ENCODE peak calls at places on chromosomes 7 and 10, in six cellular contexts. K is neuronal stem cell, H is mesenchymal stem cell, L is H9, Z is IMR-90, V is H1. E is an unnamed sample. For H3K4me1, the result is how much of the 10 kb centered on the place peaks cover.

GRCh38 chr10:43304687-43305333 is 37.9 kb upstream of the RASGEF1A start:
- DNase-seq in K (peak), H (peak), L (peak), Z (peak), V (peak), E (peak)

GRCh38 chr7:157693071-157693520 is 356.3 kb downstream of the DNAJB6 start:
- DNase-seq in K (peak), H (no peak), L (peak), Z (no peak), V (no peak), E (no peak)

GRCh38 chr7:103574536-103574935 is 128.5 kb upstream of the SLC26A5 start:
- DNase-seq in K (no peak), H (no peak), L (no peak), Z (no peak), V (no peak), E (no peak)

GRCh38 chr7:129222064-129222463 is 2.8 kb upstream of the AHCYL2 start:
- DNase-seq in K (no peak), H (no peak), L (no peak), Z (no peak), V (no peak), E (no peak)

GRCh38 chr7:74399006-74399405 is 54.7 kb upstream of the GTF2IRD1 start:
- DNase-seq in K (no peak), H (no peak), L (no peak), Z (no peak), V (no peak), E (no peak)

GRCh38 chr10:60497364-60497763 is 107.7 kb upstream of the ANK3 start:
- DNase-seq in K (no peak), H (no peak), L (no peak), Z (no peak), V (no peak), E (no peak)

GRCh38 chr10:58219875-58220274 is 47.8 kb downstream of the IPMK start:
- DNase-seq in K (no peak), H (no peak), L (no peak), Z (no peak), V (no peak), E (no peak)

GRCh38 chr10:33795529-33795928 is 461.1 kb upstream of the NRP1 start:
- DNase-seq in K (no peak), H (no peak), L (no peak), Z (no peak), V (no peak), E (no peak)

GRCh38 chr7:26857534-26858228 is 6.7 kb downstream of the SKAP2 start:
- DNase-seq in K (peak), H (peak), L (peak), Z (peak), V (peak), E (peak)

GRCh38 chr10:42753507-42754154 is 29.0 kb upstream of the BMS1 start:
- DNase-seq in K (peak), H (no peak), L (no peak), Z (no peak), V (no peak), E (no peak)

GRCh38 chr10:126468876-126469643 is 80.8 kb upstream of the ADAM12 start:
- DNase-seq in K (no peak), H (peak), L (no peak), Z (no peak), V (no peak), E (no peak)

GRCh38 chr10:126474031-126474430 is 85.8 kb upstream of the ADAM12 start:
- DNase-seq in K (no peak), H (no peak), L (no peak), Z (no peak), V (no peak), E (no peak)

GRCh38 chr10:126468467-126468866 is 80.2 kb upstream of the ADAM12 start:
- DNase-seq in K (no peak), H (no peak), L (no peak), Z (no peak), V (peak), E (no peak)

GRCh38 chr10:126465771-126466170 is 77.5 kb upstream of the ADAM12 start:
- DNase-seq in K (no peak), H (no peak), L (no peak), Z (no peak), V (no peak), E (no peak)

DNA sequence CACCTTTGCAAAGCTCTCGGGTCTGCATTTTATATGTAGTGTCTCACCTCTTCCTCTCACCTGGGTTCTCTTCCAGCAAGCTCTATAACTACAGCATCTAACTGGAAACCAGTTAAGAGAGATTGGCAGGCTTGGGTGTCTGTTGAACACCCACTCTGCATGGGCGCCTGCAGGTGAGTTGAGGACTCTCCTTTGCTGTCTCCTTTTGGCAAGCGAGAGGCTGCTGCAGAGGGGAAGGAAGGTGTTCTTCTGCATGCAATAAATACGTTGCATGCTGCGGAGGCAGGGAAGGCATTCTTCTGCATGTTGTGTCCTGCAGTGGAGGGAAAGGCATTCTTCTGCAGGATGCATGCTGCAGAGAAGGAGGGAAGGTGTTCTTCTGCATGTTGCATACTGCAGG is 81.4 kb upstream of the ADAM12 start:
- DNase-seq in K (no peak), H (no peak), L (no peak), Z (no peak), V (peak), E (no peak)
- H2BK15ac ChIP-seq in K (no peak), H (no peak), L (no peak), Z (no peak), V (no peak), E (no peak)

GRCh38 chr7:155450828-155451521 is 7.0 kb upstream of the EN2 start:
- DNase-seq in K (no peak), H (no peak), L (no peak), Z (no peak), V (peak), E (peak)
- H3K4me1 ChIP-seq in K (under half), H (under half), L (under half), Z (under half), V (under half), E (under half)

GRCh38 chr10:110029448-110029847 is 21.7 kb downstream of the ADD3 start:
- DNase-seq in K (no peak), H (no peak), L (no peak), Z (peak), V (no peak), E (no peak)
- H3K27ac ChIP-seq in K (no peak), H (no peak), L (no peak), Z (no peak), V (no peak), E (no peak)

DNA sequence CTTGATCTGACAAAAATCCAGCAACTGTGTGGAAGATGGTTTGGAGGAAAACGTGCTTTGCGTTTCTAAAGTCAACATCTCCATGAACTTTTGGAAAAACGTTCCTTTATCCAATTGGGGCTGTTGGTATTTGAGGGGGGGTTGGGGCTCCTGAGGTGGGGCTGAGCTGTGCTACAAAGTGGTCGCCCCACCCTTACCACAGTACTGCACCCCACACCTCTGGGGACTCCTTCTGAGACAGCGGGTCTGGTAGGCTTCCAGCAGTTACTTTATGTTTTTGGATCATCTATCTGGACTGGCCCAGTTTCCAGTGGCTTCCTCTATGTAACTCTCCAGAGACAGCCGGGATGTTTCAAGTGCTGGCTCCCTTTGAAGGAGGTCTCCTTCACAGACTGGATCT is 40.4 kb upstream of the CAMK1D start:
- DNase-seq in K (no peak), H (no peak), L (no peak), Z (no peak), V (no peak), E (no peak)
- H2BK15ac ChIP-seq in K (no peak), H (no peak), L (no peak), Z (no peak), V (no peak), E (no peak)

DNA sequence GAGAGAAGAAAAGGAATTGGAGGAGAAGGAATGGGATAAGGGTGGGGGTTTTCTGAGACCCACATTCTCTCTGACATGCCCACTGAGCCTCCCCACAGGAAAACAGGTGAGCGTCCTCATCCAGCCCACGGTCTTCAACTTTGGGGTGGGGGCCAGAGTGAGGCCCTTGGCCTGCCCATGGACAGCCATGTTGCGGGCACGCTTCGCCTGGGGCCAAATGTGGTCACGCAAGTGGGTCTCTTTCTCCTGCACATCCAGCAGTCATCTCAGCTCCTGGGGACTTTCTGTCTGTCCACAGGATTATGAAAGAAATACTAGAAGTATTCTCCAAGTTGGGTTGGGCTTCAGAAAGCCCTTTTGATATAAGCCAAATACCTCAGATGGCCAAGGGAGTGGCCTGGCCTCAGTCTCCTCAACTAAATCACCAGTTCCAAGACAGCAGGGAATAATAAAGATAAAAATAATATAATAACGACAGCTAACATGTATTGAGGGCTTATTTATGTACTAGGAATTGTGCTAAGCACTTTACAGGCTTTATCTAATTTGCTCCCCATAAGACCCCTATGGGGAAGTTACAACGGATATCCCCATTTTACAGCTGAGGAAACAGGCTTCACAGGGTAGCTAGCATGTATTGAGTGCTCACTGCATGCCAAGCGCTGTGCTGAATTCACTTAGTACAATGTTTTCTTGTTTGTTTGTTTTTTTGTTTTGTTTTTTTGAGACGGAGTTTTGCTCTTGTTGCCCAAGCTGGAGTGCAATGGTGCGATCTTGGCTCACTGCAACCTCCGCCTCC is 57.2 kb upstream of the LBX1 start:
- DNase-seq in K (no peak), H (no peak), L (peak), Z (no peak), V (peak), E (no peak)
- H3K4me1 ChIP-seq in K (under half), H (under half), L (under half), Z (under half), V (half or more), E (under half)

DNA sequence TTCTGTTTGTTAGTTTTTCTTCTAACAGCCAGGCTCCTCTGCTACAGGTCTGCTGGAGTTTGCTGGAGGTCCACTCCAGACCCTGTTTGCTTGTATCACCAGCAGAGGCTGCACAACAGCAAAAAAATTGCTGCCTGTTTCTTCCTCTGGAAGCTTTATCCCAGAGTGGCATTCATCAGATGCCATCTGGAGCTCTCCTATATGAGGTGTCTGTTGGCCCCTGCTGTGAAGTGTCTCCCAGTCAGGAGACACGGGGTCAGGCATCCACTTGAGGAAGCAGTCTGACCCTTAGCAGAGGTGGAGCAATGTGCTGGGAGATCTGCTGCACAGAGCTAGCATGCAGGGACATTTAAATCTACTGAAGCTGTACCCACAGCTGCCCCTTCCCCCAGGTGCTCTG is 26.7 kb upstream of the CROT start:
- DNase-seq in K (no peak), H (peak), L (no peak), Z (no peak), V (no peak), E (peak)
- H3K27ac ChIP-seq in K (no peak), H (no peak), L (no peak), Z (peak), V (no peak), E (no peak)

E was measured in mesendoderm.